ENCODE peak calls at places on chromosomes 2 and 18, in five cellular contexts. One of them, this sample, is unnamed.

GRCh38 chr2:179842498-179843153 is 18.8 kb downstream of the ZNF385B start:
- DNase-seq in GM06990: no peak
- DNase-seq in stimulated activated CD4-positive, alpha-beta T cell treated with anti-CD3 and anti-CD28 coated beads, TNF-alpha, amount 100 ng/mL, for 1 hour: no peak
- DNase-seq in NCI-H1092: peak; percentile 6
- DNase-seq in GM03348: no peak
- DNase-seq in this sample: no peak

GRCh38 chr2:53091183-53091582 is 676.4 kb upstream of the CHAC2 start:
- DNase-seq in GM06990: no peak
- DNase-seq in stimulated activated CD4-positive, alpha-beta T cell treated with anti-CD3 and anti-CD28 coated beads, TNF-alpha, amount 100 ng/mL, for 1 hour: no peak
- DNase-seq in NCI-H1092: no peak
- DNase-seq in GM03348: no peak
- DNase-seq in this sample: no peak

GRCh38 chr2:190882327-190882766 is 1.7 kb downstream of the GLS start:
- DNase-seq in GM06990: peak; percentile 71
- DNase-seq in stimulated activated CD4-positive, alpha-beta T cell treated with anti-CD3 and anti-CD28 coated beads, TNF-alpha, amount 100 ng/mL, for 1 hour: no peak
- DNase-seq in NCI-H1092: no peak
- DNase-seq in GM03348: no peak
- DNase-seq in this sample: no peak

GRCh38 chr2:69943000-69943840 is 18.2 kb downstream of the ASPRV1 start:
- DNase-seq in GM06990: no peak
- DNase-seq in stimulated activated CD4-positive, alpha-beta T cell treated with anti-CD3 and anti-CD28 coated beads, TNF-alpha, amount 100 ng/mL, for 1 hour: no peak
- DNase-seq in NCI-H1092: no peak
- DNase-seq in GM03348: no peak
- DNase-seq in this sample: no peak

GRCh38 chr2:53051157-53051556 is 716.4 kb upstream of the CHAC2 start:
- DNase-seq in GM06990: no peak
- DNase-seq in stimulated activated CD4-positive, alpha-beta T cell treated with anti-CD3 and anti-CD28 coated beads, TNF-alpha, amount 100 ng/mL, for 1 hour: no peak
- DNase-seq in NCI-H1092: no peak
- DNase-seq in GM03348: no peak
- DNase-seq in this sample: no peak

GRCh38 chr2:222000326-222000725 is 298.5 kb downstream of the PAX3 start:
- DNase-seq in GM06990: no peak
- DNase-seq in stimulated activated CD4-positive, alpha-beta T cell treated with anti-CD3 and anti-CD28 coated beads, TNF-alpha, amount 100 ng/mL, for 1 hour: no peak
- DNase-seq in NCI-H1092: no peak
- DNase-seq in GM03348: no peak
- DNase-seq in this sample: no peak

GRCh38 chr2:84807063-84807485 is 73.8 kb downstream of the TRABD2A start:
- DNase-seq in GM06990: no peak
- DNase-seq in stimulated activated CD4-positive, alpha-beta T cell treated with anti-CD3 and anti-CD28 coated beads, TNF-alpha, amount 100 ng/mL, for 1 hour: no peak
- DNase-seq in NCI-H1092: no peak
- DNase-seq in GM03348: peak; percentile 89
- DNase-seq in this sample: no peak

GRCh38 chr2:183026424-183026823 is 11.8 kb downstream of the NCKAP1 start:
- DNase-seq in GM06990: no peak
- DNase-seq in stimulated activated CD4-positive, alpha-beta T cell treated with anti-CD3 and anti-CD28 coated beads, TNF-alpha, amount 100 ng/mL, for 1 hour: no peak
- DNase-seq in NCI-H1092: no peak
- DNase-seq in GM03348: no peak
- DNase-seq in this sample: no peak

GRCh38 chr18:39057423-39058057 is 1491.9 kb upstream of the CELF4 start:
- DNase-seq in GM06990: no peak
- DNase-seq in stimulated activated CD4-positive, alpha-beta T cell treated with anti-CD3 and anti-CD28 coated beads, TNF-alpha, amount 100 ng/mL, for 1 hour: no peak
- DNase-seq in NCI-H1092: no peak
- DNase-seq in GM03348: no peak
- DNase-seq in this sample: no peak

GRCh38 chr2:120765031-120765910 is 29.6 kb downstream of the GLI2 start:
- DNase-seq in GM06990: no peak
- DNase-seq in stimulated activated CD4-positive, alpha-beta T cell treated with anti-CD3 and anti-CD28 coated beads, TNF-alpha, amount 100 ng/mL, for 1 hour: no peak
- DNase-seq in NCI-H1092: no peak
- DNase-seq in GM03348: no peak
- DNase-seq in this sample: no peak

GRCh38 chr2:51027968-51028367 is 4.0 kb downstream of the NRXN1 start:
- DNase-seq in GM06990: peak; percentile 1
- DNase-seq in stimulated activated CD4-positive, alpha-beta T cell treated with anti-CD3 and anti-CD28 coated beads, TNF-alpha, amount 100 ng/mL, for 1 hour: no peak
- DNase-seq in NCI-H1092: no peak
- DNase-seq in GM03348: no peak
- DNase-seq in this sample: no peak

GRCh38 chr2:28032816-28033215 is 142.3 kb downstream of the BABAM2 start:
- DNase-seq in GM06990: no peak
- DNase-seq in stimulated activated CD4-positive, alpha-beta T cell treated with anti-CD3 and anti-CD28 coated beads, TNF-alpha, amount 100 ng/mL, for 1 hour: no peak
- DNase-seq in NCI-H1092: no peak
- DNase-seq in GM03348: no peak
- DNase-seq in this sample: no peak

This sample was measured in NT2/D1.